ENCODE peak calls at places on chromosomes 7 and 10, in six cellular contexts. Z is upper lobe of left lung, L is hepatocyte, B is nephron progenitor cell, P is ovary, E is GM12878. X is an unnamed sample.

GRCh38 chr7:55160539-55160938 is 141.7 kb downstream of the EGFR start:
- DNase-seq in Z (peak), L (no peak), B (no peak), P (no peak), E (no peak), X (no peak)

GRCh38 chr7:36598056-36598675 is 126.1 kb downstream of the AOAH start:
- DNase-seq in Z (no peak), L (peak), B (peak), P (no peak), E (no peak), X (no peak)

GRCh38 chr10:88466786-88467185 is 116.3 kb downstream of the RNLS start:
- DNase-seq in Z (no peak), L (no peak), B (no peak), P (no peak), E (no peak), X (no peak)

GRCh38 chr7:136114966-136115762 is 138.0 kb upstream of the MTPN start:
- DNase-seq in Z (no peak), L (peak), B (peak), P (peak), E (no peak), X (no peak)

GRCh38 chr10:105733919-105734318 is 1092.8 kb downstream of the SORCS3 start:
- DNase-seq in Z (no peak), L (no peak), B (no peak), P (no peak), E (no peak), X (no peak)

GRCh38 chr7:55527314-55527713 is 45.0 kb downstream of the VOPP1 start:
- DNase-seq in Z (no peak), L (no peak), B (no peak), P (no peak), E (no peak), X (no peak)

GRCh38 chr10:98472171-98472570 is 25.4 kb upstream of the HPS1 start:
- DNase-seq in Z (no peak), L (no peak), B (peak), P (no peak), E (no peak), X (no peak)

GRCh38 chr10:51815723-51816122 is 116.3 kb upstream of the CSTF2T start:
- DNase-seq in Z (no peak), L (no peak), B (no peak), P (no peak), E (no peak), X (no peak)

GRCh38 chr10:79260803-79261740 is 86.2 kb upstream of the PPIF start:
- DNase-seq in Z (peak), L (peak), B (peak), P (peak), E (no peak), X (no peak)

GRCh38 chr7:129530881-129531391 is 28.6 kb downstream of the SMKR1 start:
- DNase-seq in Z (no peak), L (peak), B (no peak), P (no peak), E (no peak), X (no peak)

GRCh38 chr10:13439771-13440708 is 88.8 kb downstream of the BEND7 start:
- DNase-seq in Z (peak), L (peak), B (peak), P (peak), E (no peak), X (peak)

GRCh38 chr10:131947631-131948347 is 33.9 kb downstream of the BNIP3 start:
- DNase-seq in Z (no peak), L (no peak), B (no peak), P (peak), E (no peak), X (no peak)

GRCh38 chr10:103416436-103417147 is 20.2 kb downstream of the PDCD11 start:
- DNase-seq in Z (no peak), L (peak), B (peak), P (peak), E (peak), X (peak)

GRCh38 chr7:28151965-28152364 is 28.6 kb downstream of the JAZF1 start:
- DNase-seq in Z (no peak), L (no peak), B (no peak), P (no peak), E (peak), X (no peak)

GRCh38 chr7:27677912-27678612 is 15.4 kb upstream of the HIBADH start:
- DNase-seq in Z (no peak), L (peak), B (no peak), P (no peak), E (no peak), X (no peak)

GRCh38 chr10:111410740-111411139 is 333.9 kb downstream of the ADRA2A start:
- DNase-seq in Z (no peak), L (no peak), B (no peak), P (no peak), E (no peak), X (no peak)

GRCh38 chr10:65183236-65183635 is 1662.0 kb downstream of the REEP3 start:
- DNase-seq in Z (no peak), L (no peak), B (no peak), P (no peak), E (no peak), X (no peak)

GRCh38 chr7:106367664-106368063 is 82.9 kb upstream of the NAMPT start:
- DNase-seq in Z (no peak), L (no peak), B (no peak), P (no peak), E (no peak), X (no peak)

GRCh38 chr7:157514306-157514705 is 177.5 kb downstream of the DNAJB6 start:
- DNase-seq in Z (peak), L (no peak), B (no peak), P (no peak), E (no peak), X (no peak)

GRCh38 chr7:143882020-143882610 is 19.9 kb downstream of the TCAF1 start:
- DNase-seq in Z (peak), L (peak), B (peak), P (peak), E (no peak), X (peak)

GRCh38 chr10:5466451-5466996 is 32.8 kb downstream of the CALML5 start:
- DNase-seq in Z (no peak), L (peak), B (no peak), P (peak), E (no peak), X (peak)

GRCh38 chr7:143415696-143416095 is 7.0 kb upstream of the EPHA1 start:
- DNase-seq in Z (no peak), L (no peak), B (no peak), P (no peak), E (no peak), X (no peak)

GRCh38 chr10:51001587-51001986 is 72.7 kb upstream of the PRKG1 start:
- DNase-seq in Z (no peak), L (peak), B (no peak), P (no peak), E (no peak), X (no peak)

GRCh38 chr7:92061154-92061553 is 73.1 kb downstream of the CYP51A1 start:
- DNase-seq in Z (no peak), L (no peak), B (no peak), P (no peak), E (no peak), X (no peak)

GRCh38 chr7:104986623-104987259 is 27.3 kb upstream of the KMT2E start:
- DNase-seq in Z (no peak), L (no peak), B (no peak), P (no peak), E (no peak), X (no peak)

GRCh38 chr10:72140850-72141249 is 52.5 kb upstream of the SPOCK2 start:
- DNase-seq in Z (no peak), L (no peak), B (no peak), P (no peak), E (no peak), X (no peak)

GRCh38 chr10:72140174-72140573 is 51.8 kb upstream of the SPOCK2 start:
- DNase-seq in Z (no peak), L (no peak), B (no peak), P (no peak), E (no peak), X (no peak)

GRCh38 chr10:72146559-72147323 is 58.4 kb upstream of the SPOCK2 start:
- DNase-seq in Z (no peak), L (no peak), B (no peak), P (no peak), E (no peak), X (no peak)

DNA sequence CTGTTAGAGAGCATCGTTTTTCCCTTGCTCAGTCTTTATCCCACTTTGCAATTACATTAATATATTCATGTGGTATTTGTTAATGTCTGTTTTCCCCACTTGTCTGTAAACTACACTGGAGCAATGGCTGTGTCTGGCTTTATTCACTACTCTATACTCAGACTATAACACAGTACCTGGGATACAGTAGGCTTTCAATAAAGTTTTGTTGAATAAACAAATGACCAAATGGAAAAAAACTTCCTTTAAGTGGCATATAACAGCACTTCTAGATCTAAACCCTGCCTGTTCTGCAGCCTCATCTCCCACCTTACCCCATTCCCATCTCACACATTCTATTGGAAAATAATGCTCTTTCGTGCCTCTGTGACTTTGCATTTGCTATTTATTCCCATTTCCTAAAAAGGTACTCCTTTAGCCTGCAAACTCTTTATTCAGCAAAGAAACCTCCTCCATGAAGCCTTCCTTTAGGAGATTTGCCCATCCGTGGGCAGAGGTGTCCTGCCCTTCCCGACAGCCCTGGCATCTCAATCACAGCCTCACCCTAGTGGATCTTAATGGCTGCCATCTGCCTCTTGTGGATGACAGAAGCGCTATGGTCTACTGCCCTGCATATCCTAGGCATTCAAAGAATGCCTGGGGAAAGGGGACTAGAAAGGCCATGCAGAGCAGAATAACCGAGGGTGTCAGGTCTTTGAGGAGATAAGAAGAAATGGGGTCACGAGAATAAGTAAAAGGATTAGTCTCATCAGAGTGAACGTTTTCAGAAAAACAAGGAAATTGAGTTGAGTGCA is 57.5 kb upstream of the SPOCK2 start:
- DNase-seq in Z (no peak), L (no peak), B (peak), P (no peak), E (no peak), X (no peak)
- TF ChIP-seq CTCF in Z (no peak), L (no peak), B (no peak), P (no peak), E (no peak), X (no peak)

GRCh38 chr7:101563933-101564777 is 64.9 kb downstream of the MYL10 start:
- DNase-seq in Z (no peak), L (no peak), B (no peak), P (no peak), E (no peak), X (no peak)

GRCh38 chr7:101563198-101563901 is 65.7 kb downstream of the MYL10 start:
- DNase-seq in Z (no peak), L (no peak), B (no peak), P (no peak), E (no peak), X (no peak)

GRCh38 chr7:101564778-101565211 is 64.3 kb downstream of the MYL10 start:
- DNase-seq in Z (no peak), L (peak), B (peak), P (no peak), E (no peak), X (no peak)

GRCh38 chr7:101560856-101561255 is 68.2 kb downstream of the MYL10 start:
- DNase-seq in Z (no peak), L (no peak), B (no peak), P (no peak), E (no peak), X (no peak)

DNA sequence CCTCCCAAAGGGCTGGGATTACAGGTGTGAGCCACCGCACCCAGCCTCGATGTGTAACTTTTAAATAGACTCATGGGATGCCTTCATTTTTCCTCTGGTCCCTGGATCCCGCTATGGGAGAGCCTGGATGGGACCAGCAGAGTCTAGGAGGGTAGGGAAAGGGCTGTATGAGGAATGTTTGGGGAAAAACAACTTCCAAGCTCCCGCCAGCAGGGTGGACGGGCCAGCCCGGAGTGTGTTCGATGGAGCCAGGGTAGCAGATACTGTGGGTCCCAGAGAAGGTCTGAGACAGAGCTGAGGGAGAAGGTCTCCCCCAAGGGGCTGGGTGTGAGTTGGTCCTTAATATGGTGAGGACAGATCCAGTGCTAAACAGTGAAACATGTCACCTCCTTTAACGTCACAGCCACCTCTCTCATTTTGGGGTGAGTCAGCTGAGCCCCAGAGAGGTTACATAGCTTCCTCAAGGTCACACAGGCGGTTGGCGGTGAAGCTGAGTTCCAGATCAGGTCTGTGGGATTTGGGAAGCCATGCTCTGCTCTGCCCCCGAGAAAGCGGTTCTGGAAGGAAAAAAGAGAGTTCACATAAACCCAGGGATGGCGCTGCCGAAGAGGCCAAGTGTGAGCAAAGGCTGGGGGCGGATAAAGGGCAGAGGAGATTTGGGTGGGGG is 66.4 kb downstream of the MYL10 start:
- DNase-seq in Z (no peak), L (no peak), B (no peak), P (no peak), E (no peak), X (no peak)
- TF ChIP-seq CTCF in Z (no peak), L (no peak), B (no peak), P (no peak), E (no peak), X (no peak)

GRCh38 chr7:151400626-151401315 is 9.1 kb downstream of the WDR86 start:
- DNase-seq in Z (no peak), L (no peak), B (no peak), P (no peak), E (peak), X (no peak)
- TF ChIP-seq CTCF in Z (no peak), L (no peak), B (no peak), P (no peak), E (no peak), X (no peak)

GRCh38 chr7:963236-964078 is 9.0 kb upstream of the ADAP1 start:
- DNase-seq in Z (peak), L (no peak), B (no peak), P (peak), E (no peak), X (no peak)
- TF ChIP-seq CTCF in Z (peak), L (no peak), B (no peak), P (no peak), E (peak), X (no peak)

GRCh38 chr10:120328647-120329046 is 128.4 kb upstream of the PLPP4 start:
- DNase-seq in Z (no peak), L (no peak), B (no peak), P (no peak), E (no peak), X (no peak)
- TF ChIP-seq CTCF in Z (no peak), L (no peak), B (no peak), P (no peak), E (no peak), X (no peak)

GRCh38 chr10:107831772-107832171 is 667.3 kb upstream of the SORCS1 start:
- DNase-seq in Z (no peak), L (no peak), B (no peak), P (no peak), E (no peak), X (no peak)

DNA sequence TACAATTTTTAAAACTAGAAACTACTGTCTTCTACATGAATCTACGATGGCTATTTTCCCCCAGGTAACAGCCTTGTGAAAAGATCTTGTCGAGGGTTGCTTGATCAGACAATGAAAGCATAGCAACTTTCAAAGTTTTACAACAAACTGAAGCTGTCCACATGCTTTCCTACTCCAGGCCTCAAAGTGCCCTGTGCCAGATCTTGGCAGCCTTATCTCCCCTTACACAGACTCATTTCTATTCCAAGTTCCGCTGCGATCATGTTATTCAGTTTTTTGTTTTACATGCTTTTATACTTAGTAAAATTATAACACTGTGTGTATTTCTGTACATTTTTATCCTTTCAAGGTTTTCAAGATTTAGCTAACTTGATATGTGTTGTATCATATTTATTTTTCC is 661.7 kb upstream of the SORCS1 start:
- DNase-seq in Z (no peak), L (no peak), B (no peak), P (no peak), E (no peak), X (no peak)
- TF ChIP-seq CTCF in Z (no peak), L (no peak), B (no peak), P (no peak), E (no peak), X (no peak)

GRCh38 chr10:20898851-20899250 is 1.7 kb upstream of the NEBL start:
- DNase-seq in Z (no peak), L (no peak), B (no peak), P (no peak), E (no peak), X (no peak)

GRCh38 chr10:20897146-20897834 is at the start of gene NEBL:
- DNase-seq in Z (no peak), L (no peak), B (no peak), P (no peak), E (no peak), X (no peak)

GRCh38 chr10:20903635-20904390 is 6.7 kb upstream of the NEBL start:
- DNase-seq in Z (no peak), L (no peak), B (no peak), P (no peak), E (no peak), X (no peak)

GRCh38 chr10:20901110-20901509 is 4.0 kb upstream of the NEBL start:
- DNase-seq in Z (no peak), L (no peak), B (no peak), P (no peak), E (no peak), X (no peak)
- TF ChIP-seq CTCF in Z (no peak), L (no peak), B (no peak), P (no peak), E (no peak), X (no peak)

GRCh38 chr7:132935608-132936007 is 146.3 kb downstream of the CHCHD3 start:
- DNase-seq in Z (no peak), L (no peak), B (no peak), P (no peak), E (no peak), X (no peak)

GRCh38 chr7:132934017-132934416 is 147.9 kb downstream of the CHCHD3 start:
- DNase-seq in Z (no peak), L (no peak), B (no peak), P (no peak), E (peak), X (no peak)

GRCh38 chr7:132933076-132933466 is 148.8 kb downstream of the CHCHD3 start:
- DNase-seq in Z (no peak), L (peak), B (no peak), P (no peak), E (no peak), X (no peak)

GRCh38 chr7:132932321-132933075 is 149.4 kb downstream of the CHCHD3 start:
- DNase-seq in Z (no peak), L (no peak), B (no peak), P (no peak), E (no peak), X (no peak)

DNA sequence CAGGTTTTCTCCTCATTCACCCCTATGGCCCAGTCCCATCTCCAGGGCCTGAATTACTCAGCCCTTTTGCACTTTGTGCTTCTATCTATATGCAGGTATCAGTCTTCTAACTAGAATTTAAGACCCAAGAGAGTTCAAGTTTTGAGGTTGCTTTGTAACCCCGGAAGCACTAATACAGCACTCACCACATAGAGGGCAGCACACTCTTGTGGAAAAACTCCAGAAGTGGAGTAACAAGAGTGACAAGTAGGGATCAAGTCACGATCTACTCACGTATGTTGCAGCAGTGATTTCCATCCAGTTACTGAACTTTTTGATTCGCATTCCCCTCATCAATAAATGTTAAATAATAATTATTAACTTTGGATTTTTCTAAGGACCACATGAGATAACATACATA is 151.0 kb downstream of the CHCHD3 start:
- DNase-seq in Z (no peak), L (no peak), B (no peak), P (no peak), E (no peak), X (no peak)
- TF ChIP-seq CTCF in Z (peak), L (peak), B (peak), P (no peak), E (peak), X (no peak)

GRCh38 chr10:97278491-97278989 is 13.9 kb downstream of the ARHGAP19 start:
- DNase-seq in Z (no peak), L (peak), B (no peak), P (no peak), E (no peak), X (no peak)
- TF ChIP-seq CTCF in Z (peak), L (peak), B (peak), P (peak), E (peak), X (peak)